ENCODE peak calls at places on chromosomes 3 and 15, in nine cellular contexts. E, Z, S, B, X, G, Q, U and C are unnamed samples.

GRCh38 chr15:55823191-55823670 is 80.3 kb upstream of the PRTG start:
- DNase-seq in E (no peak), Z (no peak), S (peak; percentile 90), B (no peak), X (peak; percentile 47), G (no peak), Q (no peak), U (no peak), C (peak; percentile 69)

GRCh38 chr3:123102826-123103225 is 36.0 kb downstream of the PDIA5 start:
- DNase-seq in E (no peak), Z (no peak), S (no peak), B (no peak), X (no peak), G (no peak), Q (peak; percentile 24), U (no peak), C (no peak)

GRCh38 chr3:140910860-140911259 is 30.8 kb upstream of the SLC25A36 start:
- DNase-seq in E (no peak), Z (no peak), S (peak; percentile 18), B (no peak), X (no peak), G (no peak), Q (no peak), U (no peak), C (no peak)

GRCh38 chr3:37016903-37017302 is 23.6 kb downstream of the MLH1 start:
- DNase-seq in E (no peak), Z (no peak), S (no peak), B (no peak), X (no peak), G (no peak), Q (no peak), U (no peak), C (no peak)

GRCh38 chr15:101489236-101489632 is 273 bp downstream of the PCSK6 start:
- DNase-seq in E (no peak), Z (no peak), S (peak; percentile 17), B (peak; percentile 72), X (peak; percentile 67), G (peak; percentile 65), Q (no peak), U (no peak), C (peak; percentile 26)

GRCh38 chr15:28165791-28166190 is 66.7 kb upstream of the OCA2 start:
- DNase-seq in E (no peak), Z (no peak), S (peak; percentile 27), B (no peak), X (no peak), G (no peak), Q (no peak), U (no peak), C (no peak)

GRCh38 chr3:49910409-49911123 is 6.9 kb upstream of the MST1R start:
- DNase-seq in E (no peak), Z (no peak), S (no peak), B (peak; percentile 2), X (no peak), G (no peak), Q (no peak), U (no peak), C (no peak)

GRCh38 chr15:52532427-52532826 is 3.7 kb upstream of the MYO5A start:
- DNase-seq in E (no peak), Z (no peak), S (no peak), B (no peak), X (no peak), G (no peak), Q (no peak), U (no peak), C (no peak)

GRCh38 chr3:187932530-187932929 is 187.3 kb upstream of the BCL6 start:
- DNase-seq in E (no peak), Z (no peak), S (no peak), B (no peak), X (no peak), G (no peak), Q (no peak), U (no peak), C (no peak)

GRCh38 chr15:39801641-39802309 is 19.1 kb upstream of the FSIP1 start:
- DNase-seq in E (no peak), Z (no peak), S (no peak), B (peak; percentile 66), X (peak; percentile 56), G (no peak), Q (no peak), U (no peak), C (no peak)

GRCh38 chr3:129938140-129938930 is 36.2 kb upstream of the TRH start:
- DNase-seq in E (no peak), Z (no peak), S (no peak), B (no peak), X (no peak), G (no peak), Q (no peak), U (no peak), C (no peak)

GRCh38 chr3:55226696-55227095 is 260.4 kb downstream of the WNT5A start:
- DNase-seq in E (no peak), Z (peak; percentile 10), S (no peak), B (no peak), X (no peak), G (no peak), Q (no peak), U (no peak), C (peak; percentile 51)

GRCh38 chr3:64491843-64492242 is 196.0 kb downstream of the ADAMTS9 start:
- DNase-seq in E (no peak), Z (no peak), S (no peak), B (no peak), X (no peak), G (no peak), Q (no peak), U (no peak), C (no peak)

GRCh38 chr3:132543016-132543739 is 53.9 kb upstream of the ACKR4 start:
- DNase-seq in E (no peak), Z (peak; percentile 86), S (peak; percentile 88), B (no peak), X (peak; percentile 70), G (peak; percentile 22), Q (no peak), U (no peak), C (peak; percentile 95)

GRCh38 chr15:51093488-51093864 is 1.2 kb downstream of the TNFAIP8L3 start:
- DNase-seq in E (no peak), Z (no peak), S (no peak), B (no peak), X (no peak), G (no peak), Q (no peak), U (no peak), C (no peak)

GRCh38 chr3:42980909-42981308 is 1.8 kb downstream of the GASK1A start:
- DNase-seq in E (no peak), Z (no peak), S (no peak), B (no peak), X (peak; percentile 62), G (no peak), Q (peak; percentile 79), U (no peak), C (peak; percentile 14)

GRCh38 chr3:60080648-60081047 is 1030.8 kb upstream of the CFAP20DC start:
- DNase-seq in E (no peak), Z (no peak), S (no peak), B (no peak), X (no peak), G (no peak), Q (no peak), U (no peak), C (no peak)

GRCh38 chr3:191329654-191330308 is 545 bp downstream of the UTS2B start:
- DNase-seq in E (no peak), Z (no peak), S (peak; percentile 63), B (no peak), X (peak; percentile 62), G (peak; percentile 62), Q (peak; percentile 72), U (no peak), C (peak; percentile 38)

GRCh38 chr3:94069242-94069813 is 6.5 kb downstream of the NSUN3 start:
- DNase-seq in E (no peak), Z (no peak), S (peak; percentile 56), B (no peak), X (peak; percentile 13), G (no peak), Q (no peak), U (no peak), C (no peak)
- TF ChIP-seq CTCF in E (peak; percentile 82), Z (peak; percentile 45), S (no peak), B (no peak), X (peak; percentile 18), G (peak; percentile 91), Q (peak; percentile 62), U (peak; percentile 63), C (no peak)

GRCh38 chr3:98070840-98071239 is 16.1 kb upstream of the OR5AC2 start:
- DNase-seq in E (no peak), Z (no peak), S (no peak), B (no peak), X (no peak), G (no peak), Q (no peak), U (no peak), C (no peak)

GRCh38 chr3:98073486-98073885 is 13.5 kb upstream of the OR5AC2 start:
- DNase-seq in E (no peak), Z (no peak), S (no peak), B (no peak), X (no peak), G (no peak), Q (no peak), U (no peak), C (no peak)

GRCh38 chr3:98068824-98069223 is 18.1 kb upstream of the OR5AC2 start:
- DNase-seq in E (no peak), Z (no peak), S (no peak), B (no peak), X (peak; percentile 6), G (no peak), Q (no peak), U (no peak), C (no peak)
- TF ChIP-seq CTCF in E (no peak), Z (no peak), S (no peak), B (no peak), X (peak; percentile 28), G (peak; percentile 63), Q (no peak), U (no peak), C (no peak)

GRCh38 chr15:83066761-83067637 is at the start of gene BTBD1:
- DNase-seq in E (peak; percentile 89), Z (peak; percentile 91), S (peak; percentile 98), B (peak; percentile 98), X (peak; percentile 98), G (peak; percentile 93), Q (peak; percentile 98), U (peak; percentile 74), C (peak; percentile 99)
- TF ChIP-seq CTCF in E (no peak), Z (peak; percentile 9), S (no peak), B (no peak), X (no peak), G (no peak), Q (no peak), U (peak; percentile 32), C (no peak)

DNA sequence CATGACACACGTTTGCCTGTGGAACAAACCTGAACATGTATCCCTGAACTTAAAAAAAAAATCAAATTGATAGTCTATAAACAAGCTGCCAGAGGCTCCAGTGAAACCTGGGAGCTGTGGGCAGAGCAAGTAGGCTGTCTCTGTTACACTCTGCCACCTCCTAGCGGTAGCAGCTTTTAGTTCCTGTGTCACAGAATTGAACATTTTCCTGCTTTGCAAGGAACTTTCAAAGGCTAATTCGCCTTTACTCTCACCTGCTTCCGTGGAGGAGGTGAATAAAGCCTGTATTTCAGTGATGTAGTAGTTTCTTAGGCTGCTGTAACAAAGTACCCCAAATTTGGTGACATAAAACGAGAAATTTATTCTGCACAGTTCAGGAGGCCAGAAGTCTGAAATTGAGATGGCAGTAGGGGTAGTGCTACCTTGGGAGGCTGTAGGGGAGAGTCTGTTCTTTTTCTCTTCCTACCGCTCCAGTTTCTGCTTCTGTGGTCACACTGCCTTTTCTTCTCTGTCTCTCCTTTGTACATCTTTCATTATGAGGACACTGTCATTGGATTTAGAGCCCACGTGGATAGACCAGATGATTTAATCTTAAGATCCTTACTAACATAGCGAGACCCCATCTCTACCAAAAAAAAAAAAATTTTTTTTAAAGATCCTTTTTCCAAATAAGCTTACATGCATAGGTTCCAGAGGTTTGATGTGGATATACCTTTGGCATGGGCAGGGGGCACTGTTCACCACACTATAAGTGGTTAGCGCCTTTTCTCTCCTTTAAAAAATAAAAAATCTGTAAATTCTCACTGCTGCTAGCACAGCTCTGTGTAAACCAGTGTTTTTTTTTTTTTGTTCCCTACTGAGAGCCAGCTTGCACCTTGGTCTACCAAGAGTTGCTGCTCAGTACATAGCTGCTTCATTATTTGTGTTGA is 25.3 kb downstream of the FBXO22 start:
- DNase-seq in E (no peak), Z (no peak), S (peak; percentile 52), B (no peak), X (peak; percentile 60), G (no peak), Q (no peak), U (no peak), C (peak; percentile 39)
- TF ChIP-seq CTCF in E (no peak), Z (no peak), S (peak; percentile 50), B (no peak), X (peak; percentile 63), G (peak; percentile 47), Q (no peak), U (no peak), C (peak; percentile 19)